ENCODE peak calls at places on chromosome 17, in five cellular contexts. W, B, P, M and S are unnamed samples.

GRCh38 chr17:82866521-82867214 is 26.8 kb upstream of the ZNF750 start:
- DNase-seq in W (no peak), B (no peak), P (no peak), M (no peak), S (no peak)

GRCh38 chr17:76248013-76248782 is 7.9 kb upstream of the RNF157 start:
- DNase-seq in W (no peak), B (no peak), P (no peak), M (no peak), S (no peak)

GRCh38 chr17:59221159-59221847 is 992 bp downstream of the GDPD1 start:
- DNase-seq in W (no peak), B (no peak), P (no peak), M (no peak), S (no peak)

GRCh38 chr17:48259710-48260291 is 152.2 kb downstream of the SNX11 start:
- DNase-seq in W (no peak), B (no peak), P (no peak), M (no peak), S (no peak)

GRCh38 chr17:49955157-49955556 is 13.8 kb upstream of the DLX4 start:
- DNase-seq in W (no peak), B (no peak), P (no peak), M (no peak), S (no peak)

GRCh38 chr17:78125976-78126894 is 2.3 kb downstream of the TMC6 start:
- DNase-seq in W (no peak), B (no peak), P (no peak), M (no peak), S (no peak)

GRCh38 chr17:81148986-81149533 is 16.2 kb upstream of the PVALEF start:
- DNase-seq in W (no peak), B (no peak), P (no peak), M (no peak), S (no peak)

GRCh38 chr17:81905424-81905875 is 3.4 kb downstream of the NPB start:
- DNase-seq in W (no peak), B (no peak), P (no peak), M (no peak), S (no peak)

GRCh38 chr17:61641084-61641483 is 50.1 kb upstream of the NACA2 start:
- DNase-seq in W (no peak), B (no peak), P (no peak), M (no peak), S (no peak)

GRCh38 chr17:76940738-76941350 is 72.6 kb downstream of the MGAT5B start:
- DNase-seq in W (no peak), B (no peak), P (no peak), M (no peak), S (no peak)

GRCh38 chr17:29615048-29615385 is 7.7 kb downstream of the CORO6 start:
- DNase-seq in W (peak), B (no peak), P (no peak), M (no peak), S (no peak)

GRCh38 chr17:65455972-65456343 is 105.5 kb downstream of the AXIN2 start:
- DNase-seq in W (no peak), B (no peak), P (no peak), M (no peak), S (no peak)

GRCh38 chr17:36463916-36464764 is 22.3 kb upstream of the ZNHIT3 start:
- DNase-seq in W (no peak), B (no peak), P (peak), M (no peak), S (peak)

GRCh38 chr17:42422412-42422957 is 571 bp downstream of the CAVIN1 start:
- DNase-seq in W (no peak), B (no peak), P (no peak), M (no peak), S (no peak)

GRCh38 chr17:45248132-45248936 is 13.6 kb downstream of the SPATA32 start:
- DNase-seq in W (peak), B (no peak), P (no peak), M (no peak), S (peak)

GRCh38 chr17:62627904-62628603 is 584 bp downstream of the MRC2 start:
- DNase-seq in W (no peak), B (no peak), P (no peak), M (peak), S (no peak)

GRCh38 chr17:8080208-8080798 is 7.2 kb downstream of the ALOX12B start:
- DNase-seq in W (no peak), B (no peak), P (no peak), M (no peak), S (no peak)

GRCh38 chr17:81239714-81240555 is 817 bp downstream of the NDUFAF8 start:
- DNase-seq in W (peak), B (no peak), P (no peak), M (no peak), S (peak)

GRCh38 chr17:55463600-55463999 is 42.0 kb upstream of the MMD start:
- DNase-seq in W (no peak), B (no peak), P (no peak), M (no peak), S (no peak)

GRCh38 chr17:82893779-82894178 is 54.0 kb upstream of the ZNF750 start:
- DNase-seq in W (no peak), B (no peak), P (no peak), M (no peak), S (no peak)

GRCh38 chr17:17493249-17493985 is 2.8 kb downstream of the RASD1 start:
- DNase-seq in W (no peak), B (no peak), P (no peak), M (no peak), S (no peak)